ENCODE peak calls at places on chromosomes 12 and 14, in six cellular contexts. Y is skeletal muscle cell, J is mesendoderm, C is Peyer's patch, P is neural progenitor cell, I is adipocyte. L is an unnamed sample.

GRCh38 chr12:88944403-88944802 is 364.1 kb upstream of the KITLG start:
- DNase-seq in Y (no peak), J (no peak), C (no peak), P (no peak), I (peak), L (no peak)

GRCh38 chr14:75736845-75737485 is 75.9 kb downstream of the TTLL5 start:
- DNase-seq in Y (no peak), J (no peak), C (no peak), P (no peak), I (no peak), L (no peak)

GRCh38 chr12:90090929-90091651 is 382.5 kb upstream of the ATP2B1 start:
- DNase-seq in Y (peak), J (peak), C (no peak), P (peak), I (peak), L (peak)

GRCh38 chr12:132453361-132454133 is 36.4 kb upstream of the FBRSL1 start:
- DNase-seq in Y (no peak), J (peak), C (no peak), P (peak), I (no peak), L (no peak)

GRCh38 chr14:21768116-21768874 is 94.7 kb upstream of the OR4E1 start:
- DNase-seq in Y (no peak), J (peak), C (no peak), P (peak), I (no peak), L (no peak)

GRCh38 chr14:22926316-22926715 is 2.9 kb downstream of the PRMT5 start:
- DNase-seq in Y (no peak), J (no peak), C (no peak), P (no peak), I (peak), L (no peak)

GRCh38 chr14:23307146-23307447 is 464 bp downstream of the BCL2L2 start:
- DNase-seq in Y (no peak), J (no peak), C (no peak), P (no peak), I (no peak), L (no peak)

GRCh38 chr12:114274131-114274530 is 131.8 kb downstream of the TBX5 start:
- DNase-seq in Y (no peak), J (no peak), C (no peak), P (no peak), I (no peak), L (no peak)

GRCh38 chr14:76109087-76109880 is 42.4 kb upstream of the GPATCH2L start:
- DNase-seq in Y (no peak), J (no peak), C (no peak), P (no peak), I (peak), L (no peak)

GRCh38 chr14:63853831-63854293 is 1.1 kb downstream of the SYNE2 start:
- DNase-seq in Y (no peak), J (peak), C (peak), P (peak), I (peak), L (no peak)

GRCh38 chr12:88814789-88815188 is 234.5 kb upstream of the KITLG start:
- DNase-seq in Y (no peak), J (no peak), C (no peak), P (no peak), I (no peak), L (no peak)

GRCh38 chr12:109716092-109716479 is 2.5 kb downstream of the FAM222A start:
- DNase-seq in Y (no peak), J (no peak), C (no peak), P (no peak), I (no peak), L (no peak)

GRCh38 chr14:72783741-72784140 is 110.2 kb downstream of the DPF3 start:
- DNase-seq in Y (no peak), J (no peak), C (no peak), P (no peak), I (no peak), L (no peak)

GRCh38 chr12:107660230-107660629 is 25.4 kb upstream of the PWP1 start:
- DNase-seq in Y (no peak), J (peak), C (no peak), P (no peak), I (no peak), L (no peak)

DNA sequence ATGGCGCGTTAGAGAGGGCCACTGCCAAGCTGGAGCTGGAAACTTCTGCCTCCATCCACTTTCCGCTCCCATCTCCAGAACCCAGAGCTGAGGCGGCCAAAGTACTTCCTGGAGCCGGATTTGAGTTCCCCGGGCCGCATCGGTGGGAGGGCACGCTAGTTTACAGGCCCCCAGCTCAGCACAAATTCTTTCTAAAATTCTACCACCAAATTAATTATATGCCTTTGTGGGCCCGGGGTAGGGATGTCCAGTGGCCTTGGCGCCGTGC is 3.7 kb downstream of the RFX4 start:
- DNase-seq in Y (no peak), J (peak), C (no peak), P (peak), I (no peak), L (no peak)
- H3K4me3 ChIP-seq in Y (no peak), J (no peak), C (no peak), P (peak), I (no peak), L (no peak)

GRCh38 chr14:81533536-81534343 is at the start of gene SEL1L:
- DNase-seq in Y (peak), J (peak), C (peak), P (peak), I (peak), L (peak)

GRCh38 chr14:81534510-81535074 is 939 bp upstream of the SEL1L start:
- DNase-seq in Y (no peak), J (no peak), C (no peak), P (no peak), I (no peak), L (no peak)

GRCh38 chr14:81533212-81533535 is 479 bp downstream of the SEL1L start:
- DNase-seq in Y (no peak), J (no peak), C (no peak), P (no peak), I (no peak), L (no peak)

GRCh38 chr14:81525129-81525528 is 8.5 kb downstream of the SEL1L start:
- DNase-seq in Y (no peak), J (no peak), C (no peak), P (no peak), I (no peak), L (no peak)

DNA sequence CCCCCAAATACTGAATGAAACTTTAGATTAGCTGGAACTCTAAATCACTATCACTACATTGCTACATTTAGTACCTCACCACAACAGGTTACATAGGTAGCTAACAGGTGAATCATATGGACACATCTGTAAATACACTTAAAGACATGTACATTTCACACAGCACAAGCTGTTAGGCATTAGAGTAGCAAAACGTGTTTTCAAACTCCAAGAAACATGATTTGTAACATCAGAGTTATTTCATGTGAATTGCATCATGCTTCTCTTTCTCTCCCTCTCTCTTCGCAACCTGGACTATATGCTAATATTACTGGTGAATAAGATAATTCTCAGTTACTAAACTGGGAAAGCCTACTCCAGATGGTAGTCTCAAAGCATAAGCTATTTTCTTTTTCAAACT is 4.3 kb downstream of the SEL1L start:
- DNase-seq in Y (peak), J (no peak), C (no peak), P (no peak), I (peak), L (no peak)
- H3K4me3 ChIP-seq in Y (no peak), J (no peak), C (no peak), P (no peak), I (peak), L (no peak)

GRCh38 chr12:34107016-34107415 is 84.7 kb downstream of the ALG10 start:
- DNase-seq in Y (no peak), J (no peak), C (no peak), P (no peak), I (no peak), L (no peak)
- H3K4me3 ChIP-seq in Y (no peak), J (no peak), C (no peak), P (no peak), I (no peak), L (no peak)

DNA sequence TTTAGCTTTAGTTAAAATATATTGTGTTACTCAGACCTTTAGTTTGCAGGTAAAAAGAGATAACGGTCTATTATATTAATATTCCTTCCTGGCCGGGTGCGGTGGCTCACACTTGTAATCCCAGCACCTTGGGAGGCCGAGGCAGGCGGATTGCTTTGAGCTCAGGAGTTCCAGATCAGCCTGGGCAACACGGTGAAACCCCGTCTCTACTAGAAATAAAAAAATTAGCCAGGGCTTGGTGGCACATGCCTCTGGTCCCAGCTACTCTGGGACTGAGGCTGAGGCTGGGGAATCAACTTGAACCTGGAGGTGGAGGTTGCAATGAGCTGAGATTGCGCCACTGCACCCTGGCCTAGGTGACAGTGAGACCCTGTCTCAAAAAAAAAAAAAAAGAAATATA is 13.2 kb upstream of the EID3 start:
- DNase-seq in Y (no peak), J (no peak), C (no peak), P (no peak), I (peak), L (no peak)
- H3K4me3 ChIP-seq in Y (peak), J (no peak), C (no peak), P (no peak), I (peak), L (no peak)

L was measured in epithelial cell of proximal tubule.